ENCODE peak calls at places on chromosomes 7 and 10, in five cellular contexts. K, P, X, F and Y are unnamed samples.
A peak's percentile ranks its signal among the peaks of the same experiment; 100 is the strongest.

GRCh38 chr10:123496336-123496735 is 169.8 kb upstream of the GPR26 start:
- DNase-seq in K (no peak), P (no peak), X (no peak), F (no peak), Y (no peak)

GRCh38 chr10:74164641-74165529 is 13.9 kb downstream of the ADK start:
- DNase-seq in K (peak; percentile 33), P (no peak), X (no peak), F (peak; percentile 9), Y (no peak)

GRCh38 chr10:22620140-22620857 is 94.1 kb downstream of the PIP4K2A start:
- DNase-seq in K (peak; percentile 98), P (no peak), X (no peak), F (peak; percentile 91), Y (peak; percentile 95)

GRCh38 chr7:29345590-29345989 is 151.0 kb downstream of the CHN2 start:
- DNase-seq in K (peak; percentile 13), P (peak; percentile 71), X (no peak), F (peak; percentile 41), Y (no peak)

GRCh38 chr10:69179743-69180524 is at the start of gene SUPV3L1:
- DNase-seq in K (peak; percentile 98), P (peak; percentile 96), X (peak; percentile 98), F (peak; percentile 97), Y (peak; percentile 95)

GRCh38 chr7:128210590-128211570 is 30.2 kb upstream of the LEP start:
- DNase-seq in K (no peak), P (no peak), X (no peak), F (no peak), Y (no peak)

GRCh38 chr10:92011560-92012214 is 88.1 kb downstream of the BTAF1 start:
- DNase-seq in K (peak; percentile 77), P (no peak), X (no peak), F (peak; percentile 56), Y (peak; percentile 82)

GRCh38 chr7:130359276-130359857 is 14.8 kb downstream of the CPA5 start:
- DNase-seq in K (no peak), P (no peak), X (no peak), F (no peak), Y (no peak)

GRCh38 chr10:114470956-114471905 is 66.9 kb upstream of the AFAP1L2 start:
- DNase-seq in K (peak; percentile 60), P (peak; percentile 84), X (peak; percentile 87), F (peak; percentile 78), Y (peak; percentile 83)

GRCh38 chr10:132608511-132609195 is 71.1 kb downstream of the INPP5A start:
- DNase-seq in K (no peak), P (no peak), X (no peak), F (no peak), Y (peak; percentile 54)

GRCh38 chr10:103493362-103493871 is at the start of gene NEURL1:
- DNase-seq in K (no peak), P (peak; percentile 94), X (peak; percentile 49), F (no peak), Y (peak; percentile 85)

GRCh38 chr10:30493609-30494530 is 59.9 kb downstream of the MAP3K8 start:
- DNase-seq in K (peak; percentile 57), P (no peak), X (peak; percentile 43), F (no peak), Y (peak; percentile 77)

GRCh38 chr10:42985436-42986316 is 91.2 kb upstream of the RET start:
- DNase-seq in K (no peak), P (no peak), X (no peak), F (no peak), Y (peak; percentile 75)

GRCh38 chr7:70693690-70694356 is 438.1 kb upstream of the GALNT17 start:
- DNase-seq in K (peak; percentile 70), P (peak; percentile 91), X (peak; percentile 81), F (no peak), Y (peak; percentile 94)

GRCh38 chr7:3244241-3244814 is 56.7 kb upstream of the SDK1 start:
- DNase-seq in K (peak; percentile 91), P (no peak), X (no peak), F (peak; percentile 32), Y (peak; percentile 66)

GRCh38 chr10:101569838-101570763 is 18.0 kb downstream of the POLL start:
- DNase-seq in K (peak; percentile 48), P (peak; percentile 89), X (peak; percentile 76), F (peak; percentile 62), Y (peak; percentile 99)

GRCh38 chr10:97428572-97428981 is 2.6 kb downstream of the PGAM1 start:
- DNase-seq in K (peak; percentile 51), P (peak; percentile 48), X (no peak), F (no peak), Y (peak; percentile 88)

GRCh38 chr7:117281562-117281961 is 41.3 kb downstream of the WNT2 start:
- DNase-seq in K (peak; percentile 74), P (no peak), X (no peak), F (no peak), Y (no peak)

GRCh38 chr7:78141533-78142281 is 343.1 kb downstream of the PHTF2 start:
- DNase-seq in K (peak; percentile 87), P (no peak), X (no peak), F (no peak), Y (no peak)

GRCh38 chr10:129958686-129959543 is 5.2 kb downstream of the EBF3 start:
- DNase-seq in K (no peak), P (peak; percentile 76), X (no peak), F (no peak), Y (peak; percentile 92)

GRCh38 chr7:7596156-7596555 is 29.5 kb downstream of the MIOS start:
- DNase-seq in K (no peak), P (no peak), X (no peak), F (no peak), Y (no peak)

GRCh38 chr7:44277391-44277790 is 48.0 kb downstream of the CAMK2B start:
- DNase-seq in K (no peak), P (no peak), X (no peak), F (no peak), Y (peak; percentile 66)

GRCh38 chr7:14891289-14891688 is 11.3 kb downstream of the DGKB start:
- DNase-seq in K (no peak), P (peak; percentile 69), X (no peak), F (no peak), Y (no peak)

GRCh38 chr7:150780249-150780648 is 19.9 kb downstream of the TMEM176B start:
- DNase-seq in K (no peak), P (no peak), X (no peak), F (no peak), Y (no peak)

GRCh38 chr7:73840715-73841379 is 1.5 kb downstream of the METTL27 start:
- DNase-seq in K (no peak), P (no peak), X (no peak), F (no peak), Y (peak; percentile 74)
- H3K4me2 ChIP-seq in K (no peak overlapping the region), P (no peak overlapping the region), X (no peak overlapping the region), F (no peak overlapping the region), Y (no peak overlapping the region)

DNA sequence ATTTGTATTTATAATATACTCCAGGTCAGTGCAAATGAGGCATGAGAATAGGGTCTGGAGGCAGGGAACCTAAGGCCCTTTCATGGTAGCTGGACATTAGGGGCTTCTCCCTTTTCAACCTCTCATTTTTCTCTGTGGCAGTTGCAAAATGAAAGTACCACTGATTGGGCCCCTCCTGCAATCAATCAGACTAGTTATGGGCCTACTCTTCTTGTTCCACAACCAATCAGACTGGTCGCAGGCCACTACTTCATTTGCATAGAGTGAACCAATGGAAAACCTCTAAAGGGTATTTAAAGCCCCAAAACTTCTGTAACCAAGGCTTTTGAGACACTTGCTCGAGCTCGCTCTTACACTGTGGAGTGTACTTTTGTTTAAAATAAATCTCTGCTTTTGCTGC is 10.0 kb upstream of the PRPS1L1 start:
- DNase-seq in K (no peak), P (no peak), X (no peak), F (no peak), Y (no peak)
- H3K4me3 ChIP-seq in K (no peak overlapping the region), P (no peak overlapping the region), X (no peak overlapping the region), F (no peak overlapping the region), Y (no peak overlapping the region)

DNA sequence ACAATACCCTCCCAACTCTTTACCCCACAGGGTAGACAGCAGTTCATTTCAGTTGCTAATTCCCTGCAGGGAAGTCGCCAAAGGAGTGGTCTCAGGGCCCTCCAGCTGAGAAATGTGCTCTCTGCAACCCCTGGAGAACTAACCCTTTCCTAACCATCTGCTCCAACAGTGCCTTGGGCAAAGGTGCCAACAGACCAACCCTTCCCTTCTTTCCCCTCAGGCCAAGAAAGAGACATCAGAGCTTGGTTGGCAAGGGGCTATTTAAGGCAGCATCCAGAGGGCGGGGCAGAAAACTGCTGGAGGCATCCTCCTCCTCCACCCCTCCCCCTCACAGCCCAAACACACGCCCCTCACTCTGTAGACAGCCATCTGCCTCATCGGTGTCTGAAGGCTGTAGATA is 1.7 kb downstream of the SORBS1 start:
- DNase-seq in K (no peak), P (peak; percentile 78), X (no peak), F (no peak), Y (no peak)
- H3K4me2 ChIP-seq in K (no peak overlapping the region), P (peak overlapping the region; percentile 96), X (no peak overlapping the region), F (no peak overlapping the region), Y (no peak overlapping the region)

GRCh38 chr7:152711444-152711944 is 35.6 kb upstream of the XRCC2 start:
- DNase-seq in K (no peak), P (no peak), X (no peak), F (no peak), Y (no peak)
- H3K4me3 ChIP-seq in K (no peak overlapping the region), P (no peak overlapping the region), X (no peak overlapping the region), F (no peak overlapping the region), Y (no peak overlapping the region)

GRCh38 chr7:159146084-159146858 is 1.6 kb upstream of the VIPR2 start:
- DNase-seq in K (no peak), P (no peak), X (no peak), F (no peak), Y (no peak)

GRCh38 chr7:159143780-159144755 is 599 bp downstream of the VIPR2 start:
- DNase-seq in K (no peak), P (peak; percentile 80), X (no peak), F (no peak), Y (no peak)

GRCh38 chr7:159144756-159145543 is at the start of gene VIPR2:
- DNase-seq in K (no peak), P (peak; percentile 57), X (no peak), F (no peak), Y (no peak)

GRCh38 chr7:159147246-159147645 is 2.6 kb upstream of the VIPR2 start:
- DNase-seq in K (no peak), P (no peak), X (no peak), F (no peak), Y (no peak)

GRCh38 chr7:159145544-159145891 is 851 bp upstream of the VIPR2 start:
- DNase-seq in K (no peak), P (no peak), X (no peak), F (no peak), Y (no peak)
- H3K4me2 ChIP-seq in K (no peak overlapping the region), P (peak overlapping the region; percentile 85), X (no peak overlapping the region), F (no peak overlapping the region), Y (no peak overlapping the region)